ENCODE peak calls at places on chromosome 21, in seven cellular contexts. B is heart left ventricle, A is uterus, M is lower leg skin, U is GM12891, P is A549, W is tibial nerve. F is an unnamed sample.

GRCh38 chr21:35908311-35909078 is 151.8 kb downstream of the SETD4 start:
- DNase-seq in U (no peak), A (no peak), M (no peak), B (no peak), W (no peak), P (no peak), F (no peak)

GRCh38 chr21:42614811-42615342 is 38.5 kb upstream of the PDE9A start:
- DNase-seq in M (peak), B (no peak), W (no peak), P (peak), A (no peak), U (no peak), F (peak)

GRCh38 chr21:27805696-27806095 is 838.8 kb upstream of the ADAMTS5 start:
- DNase-seq in M (no peak), A (no peak), W (no peak), P (no peak), U (no peak), B (no peak), F (no peak)

GRCh38 chr21:36889401-36889800 is 77.1 kb downstream of the HLCS start:
- DNase-seq in B (peak), P (no peak), M (no peak), A (no peak), W (no peak), U (no peak), F (no peak)

GRCh38 chr21:29501451-29501850 is 202.7 kb downstream of the BACH1 start:
- DNase-seq in U (no peak), W (no peak), P (no peak), A (no peak), M (no peak), B (no peak), F (no peak)

GRCh38 chr21:27572681-27573080 is 605.8 kb upstream of the ADAMTS5 start:
- DNase-seq in U (no peak), W (no peak), A (no peak), M (no peak), P (no peak), B (no peak), F (no peak)

GRCh38 chr21:36788116-36788515 is 89.2 kb downstream of the SIM2 start:
- DNase-seq in M (peak), B (no peak), P (peak), W (no peak), A (no peak), U (no peak), F (peak)

GRCh38 chr21:16913010-16913409 is 599.8 kb upstream of the CXADR start:
- DNase-seq in W (no peak), P (no peak), A (no peak), M (no peak), B (no peak), U (no peak), F (no peak)

GRCh38 chr21:29208666-29209059 is 78.2 kb downstream of the MAP3K7CL start:
- DNase-seq in W (no peak), P (no peak), B (no peak), A (no peak), U (no peak), M (no peak), F (no peak)

GRCh38 chr21:37536616-37537278 is 170.2 kb downstream of the DYRK1A start:
- DNase-seq in M (no peak), W (no peak), A (no peak), U (no peak), B (no peak), P (no peak), F (no peak)

DNA sequence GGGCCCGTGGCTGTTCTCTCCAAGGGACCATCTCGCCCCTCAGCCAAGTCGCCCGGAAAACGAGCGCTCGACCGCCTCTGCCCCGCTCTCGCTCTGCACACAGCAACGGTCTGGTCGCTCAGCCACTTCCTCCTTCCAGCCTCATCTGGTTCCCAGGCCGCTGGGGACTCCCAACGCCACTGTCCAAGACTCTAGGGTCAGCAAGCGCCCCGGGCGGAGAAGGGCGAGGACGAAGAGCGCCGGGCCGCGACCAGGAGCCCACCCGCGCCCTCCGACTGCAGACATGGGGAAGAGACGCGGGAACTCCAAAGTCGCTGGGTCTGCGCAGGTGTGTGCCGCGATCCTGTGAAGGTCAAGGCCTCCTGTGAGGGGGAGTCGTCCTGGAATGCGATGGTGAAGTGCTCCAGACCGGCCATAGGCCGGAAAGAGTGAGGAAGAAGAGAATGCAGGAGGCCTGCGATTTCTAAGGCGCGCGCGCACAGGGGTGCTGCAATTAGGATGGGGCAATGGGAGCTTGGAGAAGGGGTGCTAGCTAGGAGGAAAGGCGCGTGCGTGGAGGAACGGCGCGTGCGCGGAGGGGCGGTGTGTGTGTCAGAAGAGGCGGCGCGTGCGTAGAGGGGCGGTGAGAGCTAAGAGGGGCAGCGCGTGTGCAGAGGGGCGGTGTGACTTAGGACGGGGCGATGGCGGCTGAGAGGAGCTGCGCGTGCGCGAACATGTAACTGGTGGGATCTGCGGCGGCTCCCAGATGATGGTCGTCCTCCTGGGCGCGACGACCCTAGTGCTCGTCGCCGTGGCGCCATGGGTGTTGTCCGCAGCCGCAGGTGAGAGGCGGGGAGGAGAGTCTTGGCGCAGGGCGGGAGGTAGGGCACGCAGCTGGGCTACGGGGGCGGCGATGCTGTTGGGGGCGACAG is at the start of gene IFNAR1:
- DNase-seq in M (peak), P (peak), B (peak), U (peak), W (peak), A (peak), F (peak)
- TF ChIP-seq POLR2A in M (peak), P (peak), B (peak), U (peak), W (peak), A (peak), F (peak)

GRCh38 chr21:44987301-44987885 is 47.6 kb downstream of the SLX9 start:
- DNase-seq in W (no peak), A (no peak), B (no peak), U (no peak), M (no peak), P (no peak), F (no peak)
- TF ChIP-seq POLR2A in W (no peak), A (no peak), B (no peak), U (no peak), M (no peak), P (no peak), F (no peak)

DNA sequence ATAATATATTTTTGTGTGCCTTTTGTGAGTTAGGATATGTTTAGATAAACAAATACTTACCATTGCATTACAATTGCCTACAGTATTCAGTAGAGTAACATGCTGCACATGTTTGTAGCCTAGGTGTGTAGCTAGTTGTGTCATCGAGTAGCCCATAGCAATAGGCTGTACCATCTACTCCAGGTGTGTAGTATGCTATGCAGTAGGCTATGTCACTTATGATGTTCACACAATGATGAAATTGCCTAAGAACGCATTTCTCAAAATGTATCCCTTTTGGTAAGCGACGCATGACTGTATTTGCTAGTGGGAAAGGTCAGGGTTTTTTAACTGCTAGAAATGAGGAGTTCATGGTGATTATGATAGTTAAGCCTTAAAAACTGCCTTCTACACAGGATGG is 30.0 kb upstream of the B3GALT5 start:
- DNase-seq in M (no peak), B (no peak), P (no peak), A (no peak), W (no peak), U (no peak), F (no peak)
- TF ChIP-seq POLR2A in M (no peak), B (no peak), P (no peak), A (no peak), W (no peak), U (no peak), F (no peak)

DNA sequence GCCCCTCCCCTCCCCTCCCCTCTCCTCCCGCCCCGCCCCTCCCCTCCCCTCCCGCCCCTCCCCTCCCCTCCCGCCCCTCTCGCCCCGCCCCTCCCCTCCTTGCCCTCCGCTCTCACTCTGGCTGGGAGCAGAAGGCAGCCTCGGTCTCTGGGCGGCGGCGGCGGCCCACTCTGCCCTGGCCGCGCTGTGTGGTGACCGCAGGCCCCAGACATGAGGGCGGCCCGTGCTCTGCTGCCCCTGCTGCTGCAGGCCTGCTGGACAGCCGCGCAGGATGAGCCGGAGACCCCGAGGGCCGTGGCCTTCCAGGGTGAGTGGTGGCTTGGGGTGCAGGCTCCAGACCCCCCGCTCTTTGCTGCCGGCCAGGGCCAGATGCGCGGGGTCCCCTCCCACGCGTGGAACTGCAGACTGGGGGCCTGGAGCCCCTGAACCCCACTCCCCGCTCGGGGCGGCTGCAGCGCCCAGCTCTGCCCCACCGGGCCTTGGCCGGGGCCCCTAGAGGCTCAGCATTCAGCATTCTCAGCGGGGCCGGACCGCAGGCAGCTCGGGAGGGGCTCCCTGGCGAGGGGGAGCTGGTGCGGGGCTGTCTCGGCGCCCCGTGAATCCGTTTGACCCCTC is at the start of gene COL6A1:
- DNase-seq in M (peak), B (peak), P (no peak), U (peak), W (no peak), A (peak), F (peak)
- TF ChIP-seq POLR2A in M (no peak), B (peak), P (peak), U (no peak), W (peak), A (peak), F (peak)

DNA sequence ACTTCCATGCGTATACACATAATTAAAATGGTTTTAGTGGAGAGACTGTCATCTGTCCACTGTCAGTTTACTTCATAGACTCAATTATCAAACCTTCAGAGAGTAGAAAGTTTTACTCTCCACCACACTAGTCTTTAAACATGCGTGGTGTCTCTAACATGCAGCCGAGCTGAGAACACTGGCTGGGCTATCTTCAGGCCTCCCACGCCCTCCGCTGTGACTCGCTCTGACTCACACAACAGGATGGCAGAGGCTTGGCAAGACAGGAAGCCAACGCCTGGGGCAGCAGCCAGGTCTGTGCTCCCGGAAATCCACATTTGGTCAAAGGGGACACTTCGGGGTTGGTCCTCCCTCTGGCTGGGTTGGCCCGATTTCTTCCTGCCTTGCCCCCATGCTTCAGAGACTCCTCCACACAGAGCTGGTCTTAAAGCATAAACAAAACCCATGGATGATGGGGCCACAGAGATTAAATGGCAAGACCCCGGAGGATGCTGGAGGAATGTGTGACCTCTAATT is 22.7 kb upstream of the IFNGR2 start:
- DNase-seq in P (peak), U (no peak), A (peak), M (peak), W (peak), B (peak), F (peak)
- TF ChIP-seq POLR2A in P (no peak), U (peak), A (peak), M (no peak), W (peak), B (no peak), F (peak)

GRCh38 chr21:41459884-41460534 is 34.0 kb downstream of the MX1 start:
- DNase-seq in A (no peak), U (no peak), P (no peak), M (no peak), B (no peak), W (no peak), F (no peak)
- TF ChIP-seq POLR2A in A (no peak), U (peak), P (no peak), M (no peak), B (no peak), W (no peak), F (no peak)

GRCh38 chr21:34885636-34886553 is 163.2 kb downstream of the RUNX1 start:
- DNase-seq in P (no peak), B (no peak), W (no peak), A (no peak), U (no peak), M (no peak), F (no peak)

GRCh38 chr21:34885125-34885524 is 164.0 kb downstream of the RUNX1 start:
- DNase-seq in A (no peak), W (no peak), M (no peak), P (no peak), U (no peak), B (no peak), F (no peak)

GRCh38 chr21:34882719-34883131 is 166.4 kb downstream of the RUNX1 start:
- DNase-seq in U (no peak), B (no peak), P (no peak), W (no peak), A (no peak), M (no peak), F (no peak)

GRCh38 chr21:34883501-34884271 is 165.4 kb downstream of the RUNX1 start:
- DNase-seq in U (no peak), P (no peak), M (no peak), W (no peak), A (no peak), B (no peak), F (no peak)

DNA sequence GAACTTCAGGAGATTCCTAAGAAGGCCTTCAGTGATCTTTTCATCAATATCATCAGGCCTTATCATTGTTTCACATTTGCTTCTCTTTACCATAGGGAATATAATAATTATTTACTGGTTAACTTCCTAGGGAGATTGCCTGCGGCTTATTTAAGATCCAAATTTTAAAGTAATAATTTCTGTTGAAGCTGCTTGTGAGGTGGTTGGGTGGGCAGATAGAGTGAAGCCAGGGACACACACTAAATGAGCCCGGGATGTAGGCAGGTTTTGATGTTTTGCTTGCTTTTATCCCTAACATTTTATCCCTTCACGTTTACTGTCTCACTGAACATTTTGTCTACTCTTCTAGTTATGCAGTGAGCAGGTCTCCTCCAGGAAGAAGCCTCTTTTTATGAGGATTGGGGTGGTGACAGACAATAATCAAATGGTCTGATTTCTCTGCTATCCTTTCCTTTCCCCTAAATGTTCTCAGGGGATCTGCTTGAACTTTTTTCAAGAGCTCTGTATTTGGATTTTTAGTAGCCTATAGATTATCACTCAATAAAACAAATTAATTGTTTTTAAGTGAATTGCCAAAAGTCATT is 164.7 kb downstream of the RUNX1 start:
- DNase-seq in P (no peak), W (no peak), A (no peak), B (no peak), M (no peak), U (no peak), F (no peak)
- TF ChIP-seq POLR2A in P (no peak), W (no peak), A (no peak), B (no peak), M (no peak), U (no peak), F (no peak)

GRCh38 chr21:38894899-38895298 is 89.2 kb downstream of the ETS2 start:
- DNase-seq in U (no peak), B (no peak), M (no peak), W (no peak), P (no peak), A (no peak), F (no peak)

GRCh38 chr21:38898422-38899098 is 92.8 kb downstream of the ETS2 start:
- DNase-seq in U (no peak), P (no peak), B (no peak), W (no peak), A (no peak), M (no peak), F (no peak)

GRCh38 chr21:38899277-38899947 is 93.7 kb downstream of the ETS2 start:
- DNase-seq in M (no peak), B (no peak), U (no peak), P (no peak), A (no peak), W (no peak), F (no peak)

GRCh38 chr21:38900499-38900898 is 94.8 kb downstream of the ETS2 start:
- DNase-seq in M (no peak), W (no peak), B (no peak), U (no peak), A (no peak), P (no peak), F (no peak)

DNA sequence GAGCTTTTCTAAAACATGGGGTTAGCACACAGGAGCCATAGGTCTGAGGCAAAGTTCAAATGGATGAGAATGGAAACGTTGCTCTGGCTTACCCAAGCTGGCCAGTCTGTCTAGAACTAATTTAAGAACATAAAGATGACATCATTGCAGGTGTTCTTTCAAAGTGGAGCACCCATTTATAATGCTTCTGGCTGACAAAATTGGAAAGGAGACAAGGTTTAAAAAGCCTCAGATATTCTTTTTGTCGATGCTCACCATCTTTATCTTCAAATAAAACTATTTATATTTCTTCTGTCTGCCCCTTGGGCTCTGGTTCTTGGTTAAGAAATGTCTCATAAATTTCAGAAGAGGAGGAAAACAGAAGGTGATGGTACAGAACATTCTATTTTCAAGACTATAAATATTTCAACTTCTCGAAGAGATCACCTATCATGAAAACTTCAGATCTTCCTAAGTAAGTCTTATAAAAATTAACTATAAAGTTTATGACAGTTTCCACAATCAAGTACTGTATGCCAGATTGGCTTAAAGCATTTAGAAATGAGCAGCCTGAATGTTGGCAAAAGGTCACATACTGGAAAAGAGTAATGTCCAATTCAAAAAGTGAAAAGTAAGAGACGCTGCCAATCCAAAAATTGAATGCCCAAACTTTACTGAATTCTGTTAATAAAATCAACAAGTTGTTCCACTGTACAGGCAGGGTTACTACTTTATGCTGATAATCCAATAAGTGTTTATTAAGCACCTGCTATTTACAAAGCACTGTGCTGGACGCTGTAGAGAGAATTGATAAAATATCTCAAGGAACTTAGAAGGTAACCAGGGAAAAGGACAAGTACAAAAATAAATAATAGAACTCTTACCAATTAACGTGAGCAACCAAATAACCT is 92.0 kb downstream of the ETS2 start:
- DNase-seq in U (no peak), A (no peak), M (no peak), W (no peak), P (no peak), B (no peak), F (peak)
- TF ChIP-seq POLR2A in U (no peak), A (no peak), M (no peak), W (no peak), P (no peak), B (no peak), F (no peak)

GRCh38 chr21:15066231-15066577 is 1.4 kb upstream of the NRIP1 start:
- DNase-seq in A (no peak), B (no peak), P (no peak), M (no peak), U (no peak), W (no peak), F (no peak)

GRCh38 chr21:15063081-15063820 is 1.5 kb downstream of the NRIP1 start:
- DNase-seq in B (no peak), W (no peak), M (no peak), U (no peak), P (no peak), A (no peak), F (no peak)

GRCh38 chr21:15064576-15065380 is at the start of gene NRIP1:
- DNase-seq in B (peak), W (peak), P (peak), A (peak), U (peak), M (peak), F (peak)

GRCh38 chr21:15063821-15064575 is 802 bp downstream of the NRIP1 start:
- DNase-seq in U (no peak), M (peak), A (peak), P (peak), B (peak), W (peak), F (peak)

GRCh38 chr21:15065381-15066230 is 806 bp upstream of the NRIP1 start:
- DNase-seq in W (peak), P (peak), B (peak), A (peak), U (no peak), M (peak), F (peak)
- TF ChIP-seq POLR2A in W (peak), P (peak), B (peak), A (peak), U (peak), M (no peak), F (peak)

F was measured in prostate gland.